ENCODE peak calls at places on chromosomes 4 and X, in six cellular contexts. C, B, Z, L, K and F are unnamed samples.
A peak's percentile ranks its signal among the peaks of the same experiment; 100 is the strongest.

GRCh38 chrX:46185923-46186810 is 359.1 kb downstream of the ZNF674 start:
- DNase-seq in C (no peak), B (no peak), Z (no peak), L (no peak), K (no peak), F (no peak)

GRCh38 chr4:55947254-55947882 is 1.4 kb upstream of the CEP135 start:
- DNase-seq in C (no peak), B (peak; percentile 9), Z (no peak), L (no peak), K (no peak), F (no peak)

GRCh38 chrX:71514367-71515038 is 18.4 kb upstream of the OGT start:
- DNase-seq in C (no peak), B (no peak), Z (no peak), L (no peak), K (no peak), F (no peak)

GRCh38 chr4:1082215-1083182 is 30.9 kb downstream of the RNF212 start:
- DNase-seq in C (no peak), B (peak; percentile 91), Z (peak; percentile 94), L (no peak), K (peak; percentile 40), F (no peak)

GRCh38 chr4:26557164-26557563 is 26.7 kb upstream of the TBC1D19 start:
- DNase-seq in C (no peak), B (peak; percentile 36), Z (no peak), L (no peak), K (peak; percentile 27), F (peak; percentile 51)

GRCh38 chrX:103562801-103563200 is 22.5 kb upstream of the TCEAL4 start:
- DNase-seq in C (no peak), B (peak; percentile 21), Z (no peak), L (no peak), K (no peak), F (no peak)

GRCh38 chr4:123661080-123661737 is 264.6 kb downstream of the SPRY1 start:
- DNase-seq in C (no peak), B (no peak), Z (peak; percentile 39), L (no peak), K (peak; percentile 11), F (no peak)

GRCh38 chr4:186017801-186018200 is 51.2 kb upstream of the TLR3 start:
- DNase-seq in C (no peak), B (no peak), Z (no peak), L (no peak), K (no peak), F (no peak)

GRCh38 chr4:48653217-48654014 is 126.7 kb downstream of the FRYL start:
- DNase-seq in C (peak; percentile 57), B (no peak), Z (no peak), L (peak; percentile 9), K (no peak), F (no peak)

GRCh38 chr4:1632109-1633104 is 51.7 kb downstream of the FAM53A start:
- DNase-seq in C (no peak), B (no peak), Z (no peak), L (no peak), K (no peak), F (no peak)

GRCh38 chr4:2794707-2795557 is 2.0 kb downstream of the SH3BP2 start:
- DNase-seq in C (no peak), B (peak; percentile 74), Z (no peak), L (no peak), K (no peak), F (no peak)

GRCh38 chrX:77749695-77750094 is 36.3 kb downstream of the ATRX start:
- DNase-seq in C (no peak), B (peak; percentile 2), Z (no peak), L (no peak), K (no peak), F (no peak)

GRCh38 chr4:139817657-139818452 is 152.2 kb downstream of the MGST2 start:
- DNase-seq in C (no peak), B (no peak), Z (no peak), L (no peak), K (peak; percentile 77), F (no peak)